ENCODE peak calls at places on chromosome 7, in seven cellular contexts. N is GM06990, O is HFF-Myc, C is PC-9, E is AG04449, H is hepatocyte, M is WERI-Rb-1. B is an unnamed sample.
A peak's percentile ranks its signal among the peaks of the same experiment; 100 is the strongest.

GRCh38 chr7:124276005-124276606 is 243.2 kb upstream of the TMEM229A start:
- DNase-seq in N (no peak), O (peak; percentile 1), C (no peak), E (no peak), H (peak; percentile 41), M (peak; percentile 56), B (peak; percentile 10)

GRCh38 chr7:131604841-131605279 is 48.4 kb upstream of the PODXL start:
- DNase-seq in N (no peak), O (peak; percentile 43), C (peak; percentile 80), E (peak; percentile 77), H (no peak), M (no peak), B (peak; percentile 35)

GRCh38 chr7:157641866-157642265 is 305.1 kb downstream of the DNAJB6 start:
- DNase-seq in N (no peak), O (no peak), C (no peak), E (no peak), H (no peak), M (no peak), B (no peak)

GRCh38 chr7:96426027-96426426 is 104.1 kb upstream of the SLC25A13 start:
- DNase-seq in N (no peak), O (no peak), C (peak; percentile 70), E (no peak), H (no peak), M (no peak), B (no peak)

GRCh38 chr7:150657526-150657925 is 25.3 kb upstream of the GIMAP6 start:
- DNase-seq in N (no peak), O (no peak), C (no peak), E (no peak), H (no peak), M (no peak), B (no peak)

GRCh38 chr7:135822396-135822795 is 73.8 kb upstream of the FAM180A start:
- DNase-seq in N (no peak), O (no peak), C (no peak), E (no peak), H (no peak), M (no peak), B (no peak)

GRCh38 chr7:55250313-55250712 is 114.8 kb upstream of the LANCL2 start:
- DNase-seq in N (no peak), O (no peak), C (no peak), E (no peak), H (peak; percentile 51), M (peak; percentile 51), B (peak; percentile 11)

GRCh38 chr7:148699772-148700629 is 1.3 kb downstream of the CUL1 start:
- DNase-seq in N (no peak), O (no peak), C (peak; percentile 57), E (no peak), H (peak; percentile 23), M (no peak), B (peak; percentile 54)

GRCh38 chr7:105871142-105871541 is 5.3 kb downstream of the ATXN7L1 start:
- DNase-seq in N (no peak), O (no peak), C (no peak), E (no peak), H (no peak), M (no peak), B (no peak)

GRCh38 chr7:158374586-158374985 is 213.0 kb downstream of the PTPRN2 start:
- DNase-seq in N (no peak), O (no peak), C (no peak), E (no peak), H (no peak), M (no peak), B (no peak)

GRCh38 chr7:37421820-37422219 is 26.8 kb downstream of the ELMO1 start:
- DNase-seq in N (no peak), O (no peak), C (no peak), E (no peak), H (no peak), M (no peak), B (peak; percentile 0)

GRCh38 chr7:116593359-116594075 is 68.7 kb downstream of the CAV1 start:
- DNase-seq in N (no peak), O (no peak), C (no peak), E (no peak), H (no peak), M (no peak), B (no peak)

GRCh38 chr7:116595063-116595462 is 70.2 kb downstream of the CAV1 start:
- DNase-seq in N (no peak), O (no peak), C (no peak), E (no peak), H (no peak), M (no peak), B (no peak)

GRCh38 chr7:116592445-116592844 is 67.6 kb downstream of the CAV1 start:
- DNase-seq in N (no peak), O (no peak), C (no peak), E (no peak), H (no peak), M (no peak), B (no peak)

GRCh38 chr7:116591202-116592040 is 66.6 kb downstream of the CAV1 start:
- DNase-seq in N (no peak), O (no peak), C (no peak), E (no peak), H (peak; percentile 30), M (no peak), B (peak; percentile 59)

GRCh38 chr7:116592041-116592355 is 67.2 kb downstream of the CAV1 start:
- DNase-seq in N (no peak), O (no peak), C (no peak), E (no peak), H (no peak), M (no peak), B (no peak)
- H3K4me3 ChIP-seq in N (no peak overlapping the region), O (no peak overlapping the region), C (no peak overlapping the region), E (no peak overlapping the region), H (no peak overlapping the region), M (no peak overlapping the region), B (no peak overlapping the region)

GRCh38 chr7:90412458-90413184 is 9.4 kb downstream of the CLDN12 start:
- DNase-seq in N (peak; percentile 7), O (no peak), C (no peak), E (no peak), H (no peak), M (peak; percentile 44), B (no peak)
- TF ChIP-seq CTCF in N (peak; percentile 54), O (peak; percentile 6), C (peak; percentile 50), E (peak; percentile 13), H (peak; percentile 22), M (peak; percentile 59), B (peak; percentile 31)

DNA sequence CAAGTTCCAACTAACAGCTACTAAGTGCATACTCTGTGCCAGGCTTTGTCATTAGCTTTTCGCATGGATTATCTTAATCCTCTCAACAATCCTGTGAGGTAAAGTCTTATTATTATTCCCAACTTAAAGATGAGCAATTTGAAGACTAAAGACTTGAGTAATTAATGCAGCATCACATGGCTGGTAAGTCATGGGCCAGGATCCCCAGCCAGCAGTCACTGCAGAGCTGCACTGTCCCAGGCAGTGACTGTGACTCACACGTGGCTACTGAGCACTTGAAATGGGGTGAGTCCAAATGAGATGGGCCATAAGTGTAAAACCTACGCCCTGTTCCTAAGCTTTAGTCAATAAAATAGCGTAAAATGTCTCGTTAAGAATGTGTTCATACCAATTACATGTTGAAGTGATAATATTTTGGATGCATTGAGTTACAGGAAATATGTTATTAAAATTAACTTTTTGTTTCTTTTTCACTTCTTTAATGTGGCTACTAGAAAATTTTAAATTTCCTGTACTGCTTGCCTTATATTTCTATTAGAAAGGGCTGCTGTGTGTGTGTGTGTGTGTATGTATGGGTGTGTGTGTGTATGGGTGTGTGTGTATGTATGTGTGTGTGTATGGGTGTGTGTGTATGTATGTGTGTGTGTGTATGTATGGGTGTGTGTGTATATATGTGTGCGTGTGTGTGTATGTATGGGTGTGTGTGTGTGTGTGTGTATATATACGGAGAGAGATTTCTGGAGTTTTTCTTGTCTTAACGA is 756.3 kb downstream of the AUTS2 start:
- DNase-seq in N (no peak), O (no peak), C (no peak), E (no peak), H (no peak), M (peak; percentile 64), B (no peak)
- H3K4me3 ChIP-seq in N (no peak overlapping the region), O (no peak overlapping the region), C (no peak overlapping the region), E (no peak overlapping the region), H (no peak overlapping the region), M (peak overlapping the region; percentile 30), B (no peak overlapping the region)

DNA sequence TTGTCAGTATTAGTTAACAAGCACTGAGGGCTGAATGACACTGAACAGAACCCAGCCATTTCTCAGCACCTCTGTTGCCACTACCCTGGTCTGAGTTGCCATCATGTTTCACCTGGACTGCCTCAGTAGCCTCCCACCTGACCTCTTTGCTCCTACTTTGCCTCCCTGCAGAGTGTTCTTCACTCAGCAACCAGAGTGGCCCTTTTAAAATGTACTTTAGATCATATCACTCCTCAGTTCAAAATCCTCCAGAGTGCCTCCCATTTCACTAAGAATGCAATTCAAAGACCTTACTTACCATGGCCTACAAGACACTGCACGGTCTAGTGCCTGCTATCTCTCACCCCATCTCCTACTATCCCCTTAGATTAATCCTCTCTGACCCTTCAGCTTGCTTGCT is 214.5 kb downstream of the AUTS2 start:
- DNase-seq in N (no peak), O (no peak), C (no peak), E (no peak), H (no peak), M (no peak), B (no peak)
- TF ChIP-seq CTCF in N (no peak), O (no peak), C (no peak), E (no peak), H (no peak), M (no peak), B (no peak)

GRCh38 chr7:84195295-84196006 is 862 bp upstream of the SEMA3A start:
- DNase-seq in N (no peak), O (no peak), C (no peak), E (no peak), H (no peak), M (no peak), B (no peak)
- H3K4me3 ChIP-seq in N (no peak overlapping the region), O (peak overlapping the region; percentile 82), C (peak overlapping the region; percentile 56), E (peak overlapping the region; percentile 62), H (peak overlapping the region; percentile 61), M (peak overlapping the region; percentile 79), B (peak overlapping the region; percentile 57)

DNA sequence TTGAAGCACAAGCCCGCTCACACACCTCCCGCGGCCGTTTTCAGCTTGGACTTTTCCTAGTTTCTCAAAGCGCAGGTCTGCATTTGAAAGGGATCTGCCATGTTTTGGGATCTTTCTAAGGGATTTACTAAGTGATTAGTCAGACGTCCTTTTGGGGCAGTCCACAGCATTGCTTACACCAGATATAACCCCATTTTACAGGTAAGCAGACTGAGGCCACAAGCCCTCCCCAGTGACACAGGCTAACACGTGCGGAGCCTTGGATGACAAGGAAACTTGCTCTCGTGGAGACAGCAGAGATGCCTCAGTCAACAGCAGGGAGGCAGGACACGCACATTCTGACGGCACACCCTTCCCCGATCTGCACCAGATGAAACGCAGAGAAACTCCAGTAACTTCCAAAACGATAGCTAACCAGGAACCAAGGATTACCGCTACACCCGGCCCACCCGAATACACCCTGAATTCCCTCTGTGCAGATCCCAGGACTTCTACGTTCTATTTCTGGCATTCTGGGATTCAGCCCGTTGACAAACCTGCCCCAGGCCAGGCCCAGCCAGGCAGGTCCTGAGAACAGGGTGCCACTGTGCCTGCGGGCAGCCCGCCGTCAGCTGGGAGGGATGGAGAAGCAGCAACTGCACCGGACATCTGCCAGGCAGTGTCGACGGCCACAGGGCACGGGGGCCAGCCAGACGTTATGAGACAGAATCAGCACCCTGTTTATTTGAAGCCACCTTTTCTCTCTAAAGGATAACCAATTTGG is 27.9 kb downstream of the FOXL3 start:
- DNase-seq in N (no peak), O (no peak), C (no peak), E (no peak), H (no peak), M (no peak), B (no peak)
- TF ChIP-seq CTCF in N (no peak), O (no peak), C (no peak), E (no peak), H (no peak), M (no peak), B (no peak)

B was measured in cardiac fibroblast.